ENCODE peak calls at places on chromosomes 2 and 18, in seven cellular contexts. One of them, this sample, is unnamed.

GRCh38 chr2:158923180-158923594 is 45.3 kb upstream of the TANC1 start:
- DNase-seq in upper lobe of right lung: no peak
- DNase-seq in colonic mucosa: no peak
- DNase-seq in lower lobe of right lung: no peak
- DNase-seq in CD8-positive, alpha-beta memory T cell: no peak
- DNase-seq in brain microvascular endothelial cell: no peak
- DNase-seq in small intestine: no peak
- DNase-seq in this sample: no peak

GRCh38 chr2:237685408-237685807 is 58.0 kb downstream of the LRRFIP1 start:
- DNase-seq in brain microvascular endothelial cell: no peak
- DNase-seq in upper lobe of right lung: peak
- DNase-seq in small intestine: peak
- DNase-seq in colonic mucosa: no peak
- DNase-seq in lower lobe of right lung: no peak
- DNase-seq in CD8-positive, alpha-beta memory T cell: no peak
- DNase-seq in this sample: no peak

GRCh38 chr18:48206887-48207286 is 202.3 kb downstream of the ZBTB7C start:
- DNase-seq in lower lobe of right lung: no peak
- DNase-seq in small intestine: no peak
- DNase-seq in CD8-positive, alpha-beta memory T cell: no peak
- DNase-seq in upper lobe of right lung: no peak
- DNase-seq in brain microvascular endothelial cell: no peak
- DNase-seq in colonic mucosa: no peak
- DNase-seq in this sample: no peak

GRCh38 chr2:881204-881918 is 69.3 kb upstream of the SNTG2 start:
- DNase-seq in brain microvascular endothelial cell: no peak
- DNase-seq in upper lobe of right lung: no peak
- DNase-seq in colonic mucosa: peak
- DNase-seq in small intestine: no peak
- DNase-seq in lower lobe of right lung: no peak
- DNase-seq in CD8-positive, alpha-beta memory T cell: no peak
- DNase-seq in this sample: no peak

GRCh38 chr2:207876834-207877535 is 107.3 kb upstream of the FZD5 start:
- DNase-seq in brain microvascular endothelial cell: no peak
- DNase-seq in upper lobe of right lung: no peak
- DNase-seq in small intestine: no peak
- DNase-seq in colonic mucosa: no peak
- DNase-seq in lower lobe of right lung: no peak
- DNase-seq in CD8-positive, alpha-beta memory T cell: no peak
- DNase-seq in this sample: no peak

GRCh38 chr2:74199871-74200305 is 1.5 kb downstream of the MTHFD2 start:
- DNase-seq in colonic mucosa: no peak
- DNase-seq in lower lobe of right lung: no peak
- DNase-seq in brain microvascular endothelial cell: no peak
- DNase-seq in CD8-positive, alpha-beta memory T cell: no peak
- DNase-seq in upper lobe of right lung: no peak
- DNase-seq in small intestine: peak
- DNase-seq in this sample: no peak

GRCh38 chr2:10844083-10844482 is 31.5 kb upstream of the PDIA6 start:
- DNase-seq in CD8-positive, alpha-beta memory T cell: no peak
- DNase-seq in small intestine: peak
- DNase-seq in lower lobe of right lung: peak
- DNase-seq in upper lobe of right lung: peak
- DNase-seq in colonic mucosa: peak
- DNase-seq in brain microvascular endothelial cell: peak
- DNase-seq in this sample: peak

GRCh38 chr2:119794237-119794636 is 34.5 kb downstream of the PTPN4 start:
- DNase-seq in colonic mucosa: no peak
- DNase-seq in upper lobe of right lung: no peak
- DNase-seq in brain microvascular endothelial cell: no peak
- DNase-seq in small intestine: no peak
- DNase-seq in lower lobe of right lung: no peak
- DNase-seq in CD8-positive, alpha-beta memory T cell: no peak
- DNase-seq in this sample: no peak

GRCh38 chr2:23445450-23445868 is 60.5 kb downstream of the KLHL29 start:
- DNase-seq in upper lobe of right lung: no peak
- DNase-seq in CD8-positive, alpha-beta memory T cell: no peak
- DNase-seq in brain microvascular endothelial cell: peak
- DNase-seq in lower lobe of right lung: no peak
- DNase-seq in colonic mucosa: no peak
- DNase-seq in small intestine: no peak
- DNase-seq in this sample: no peak

GRCh38 chr2:235765181-235765820 is 271.5 kb downstream of the AGAP1 start:
- DNase-seq in upper lobe of right lung: no peak
- DNase-seq in brain microvascular endothelial cell: peak
- DNase-seq in lower lobe of right lung: no peak
- DNase-seq in small intestine: no peak
- DNase-seq in colonic mucosa: no peak
- DNase-seq in CD8-positive, alpha-beta memory T cell: no peak
- DNase-seq in this sample: no peak

GRCh38 chr2:122203523-122203922 is 448.1 kb downstream of the TSN start:
- DNase-seq in CD8-positive, alpha-beta memory T cell: no peak
- DNase-seq in small intestine: no peak
- DNase-seq in colonic mucosa: no peak
- DNase-seq in lower lobe of right lung: no peak
- DNase-seq in brain microvascular endothelial cell: peak
- DNase-seq in upper lobe of right lung: no peak
- DNase-seq in this sample: no peak

GRCh38 chr2:119228964-119229363 is 5.3 kb downstream of the STEAP3 start:
- DNase-seq in small intestine: no peak
- DNase-seq in brain microvascular endothelial cell: no peak
- DNase-seq in lower lobe of right lung: no peak
- DNase-seq in upper lobe of right lung: no peak
- DNase-seq in colonic mucosa: no peak
- DNase-seq in CD8-positive, alpha-beta memory T cell: no peak
- DNase-seq in this sample: no peak

GRCh38 chr2:79985571-79985970 is 319.0 kb downstream of the LRRTM1 start:
- DNase-seq in lower lobe of right lung: no peak
- DNase-seq in small intestine: no peak
- DNase-seq in upper lobe of right lung: no peak
- DNase-seq in brain microvascular endothelial cell: no peak
- DNase-seq in CD8-positive, alpha-beta memory T cell: no peak
- DNase-seq in colonic mucosa: no peak
- DNase-seq in this sample: no peak

GRCh38 chr2:11683966-11684365 is 14.0 kb upstream of the NTSR2 start:
- DNase-seq in upper lobe of right lung: no peak
- DNase-seq in small intestine: no peak
- DNase-seq in CD8-positive, alpha-beta memory T cell: no peak
- DNase-seq in colonic mucosa: no peak
- DNase-seq in lower lobe of right lung: no peak
- DNase-seq in brain microvascular endothelial cell: no peak
- DNase-seq in this sample: no peak

GRCh38 chr18:76256897-76257500 is 238.0 kb downstream of the ZNF516 start:
- DNase-seq in CD8-positive, alpha-beta memory T cell: no peak
- DNase-seq in upper lobe of right lung: no peak
- DNase-seq in colonic mucosa: no peak
- DNase-seq in lower lobe of right lung: no peak
- DNase-seq in small intestine: peak
- DNase-seq in brain microvascular endothelial cell: peak
- DNase-seq in this sample: no peak

GRCh38 chr2:233982421-233983121 is 65.4 kb downstream of the TRPM8 start:
- DNase-seq in CD8-positive, alpha-beta memory T cell: no peak
- DNase-seq in upper lobe of right lung: no peak
- DNase-seq in colonic mucosa: no peak
- DNase-seq in small intestine: no peak
- DNase-seq in brain microvascular endothelial cell: peak
- DNase-seq in lower lobe of right lung: no peak
- DNase-seq in this sample: no peak

GRCh38 chr2:38581193-38582147 is 21.3 kb downstream of the HNRNPLL start:
- DNase-seq in small intestine: peak
- DNase-seq in colonic mucosa: peak
- DNase-seq in lower lobe of right lung: peak
- DNase-seq in upper lobe of right lung: no peak
- DNase-seq in CD8-positive, alpha-beta memory T cell: no peak
- DNase-seq in brain microvascular endothelial cell: no peak
- DNase-seq in this sample: peak

GRCh38 chr18:62647179-62647578 is 68.2 kb upstream of the PHLPP1 start:
- DNase-seq in small intestine: no peak
- DNase-seq in colonic mucosa: no peak
- DNase-seq in upper lobe of right lung: no peak
- DNase-seq in lower lobe of right lung: no peak
- DNase-seq in brain microvascular endothelial cell: no peak
- DNase-seq in CD8-positive, alpha-beta memory T cell: no peak
- DNase-seq in this sample: no peak
- H3K27ac ChIP-seq in small intestine: no peak
- H3K27ac ChIP-seq in colonic mucosa: no peak
- H3K27ac ChIP-seq in upper lobe of right lung: no peak
- H3K27ac ChIP-seq in lower lobe of right lung: no peak
- H3K27ac ChIP-seq in brain microvascular endothelial cell: no peak
- H3K27ac ChIP-seq in CD8-positive, alpha-beta memory T cell: no peak
- H3K27ac ChIP-seq in this sample: no peak

GRCh38 chr18:23178661-23179081 is 43.4 kb downstream of the CABLES1 start:
- DNase-seq in brain microvascular endothelial cell: no peak
- DNase-seq in upper lobe of right lung: no peak
- DNase-seq in lower lobe of right lung: no peak
- DNase-seq in small intestine: no peak
- DNase-seq in colonic mucosa: no peak
- DNase-seq in CD8-positive, alpha-beta memory T cell: no peak
- DNase-seq in this sample: no peak
- H3K27ac ChIP-seq in brain microvascular endothelial cell: no peak
- H3K27ac ChIP-seq in upper lobe of right lung: no peak
- H3K27ac ChIP-seq in lower lobe of right lung: no peak
- H3K27ac ChIP-seq in small intestine: no peak
- H3K27ac ChIP-seq in colonic mucosa: no peak
- H3K27ac ChIP-seq in CD8-positive, alpha-beta memory T cell: no peak
- H3K27ac ChIP-seq in this sample: no peak

GRCh38 chr2:240284503-240285259 is 144.2 kb upstream of the OTOS start:
- DNase-seq in brain microvascular endothelial cell: no peak
- DNase-seq in upper lobe of right lung: peak
- DNase-seq in CD8-positive, alpha-beta memory T cell: no peak
- DNase-seq in small intestine: no peak
- DNase-seq in lower lobe of right lung: no peak
- DNase-seq in colonic mucosa: no peak
- DNase-seq in this sample: no peak
- H3K27ac ChIP-seq in brain microvascular endothelial cell: no peak
- H3K27ac ChIP-seq in upper lobe of right lung: no peak
- H3K27ac ChIP-seq in CD8-positive, alpha-beta memory T cell: no peak
- H3K27ac ChIP-seq in small intestine: no peak
- H3K27ac ChIP-seq in lower lobe of right lung: no peak
- H3K27ac ChIP-seq in colonic mucosa: no peak
- H3K27ac ChIP-seq in this sample: no peak

DNA sequence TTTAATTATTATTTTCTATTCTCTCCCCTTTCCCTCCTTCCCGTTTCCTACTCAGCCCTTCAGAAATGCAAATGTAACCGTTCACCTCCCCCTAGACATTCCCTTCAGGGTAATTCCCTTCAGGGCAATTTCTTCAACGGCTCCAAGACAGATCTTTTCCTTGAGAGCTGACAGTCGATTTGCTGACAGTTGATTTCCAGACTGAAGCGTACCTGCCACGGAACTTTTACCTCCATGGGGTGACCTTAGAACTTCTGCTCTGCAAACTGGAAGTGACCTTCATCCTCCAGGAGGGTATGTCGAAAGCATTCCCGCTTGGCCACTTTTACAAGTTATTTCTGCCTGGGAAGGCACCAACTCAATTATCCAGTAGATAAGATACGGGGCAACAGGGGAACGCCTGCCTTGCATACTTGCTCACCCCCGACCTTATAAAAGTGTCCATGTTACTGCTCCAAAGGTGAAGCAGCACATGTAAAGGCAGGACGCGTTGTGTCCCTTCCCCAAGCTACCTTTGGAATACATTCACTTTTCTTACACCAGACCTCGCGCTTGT is 18.5 kb downstream of the B3GNT7 start:
- DNase-seq in lower lobe of right lung: no peak
- DNase-seq in colonic mucosa: peak
- DNase-seq in brain microvascular endothelial cell: no peak
- DNase-seq in upper lobe of right lung: no peak
- DNase-seq in CD8-positive, alpha-beta memory T cell: no peak
- DNase-seq in small intestine: peak
- DNase-seq in this sample: no peak
- H3K27ac ChIP-seq in lower lobe of right lung: no peak
- H3K27ac ChIP-seq in colonic mucosa: peak
- H3K27ac ChIP-seq in brain microvascular endothelial cell: no peak
- H3K27ac ChIP-seq in upper lobe of right lung: no peak
- H3K27ac ChIP-seq in CD8-positive, alpha-beta memory T cell: no peak
- H3K27ac ChIP-seq in small intestine: peak
- H3K27ac ChIP-seq in this sample: no peak

DNA sequence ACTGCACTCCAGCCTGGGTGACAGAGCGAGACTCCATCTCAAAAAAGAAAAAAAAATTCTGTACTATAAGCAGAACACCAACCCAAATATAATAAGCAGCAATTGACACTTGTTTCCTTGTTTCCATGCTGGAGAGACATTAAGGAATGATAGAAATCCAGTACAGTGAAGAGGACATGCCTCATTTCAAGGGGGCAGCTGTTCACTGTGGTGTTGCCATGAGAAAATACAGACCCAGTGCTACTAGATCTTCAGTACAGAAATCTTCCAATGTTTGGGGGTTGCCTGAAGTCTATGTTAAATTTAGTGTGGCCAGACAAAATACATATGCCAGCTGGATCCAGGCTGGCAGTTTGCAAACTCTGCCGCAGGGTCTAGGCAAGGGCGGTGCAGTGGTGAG is 6.3 kb upstream of the TMSB10 start:
- DNase-seq in small intestine: no peak
- DNase-seq in CD8-positive, alpha-beta memory T cell: no peak
- DNase-seq in upper lobe of right lung: no peak
- DNase-seq in colonic mucosa: no peak
- DNase-seq in brain microvascular endothelial cell: no peak
- DNase-seq in lower lobe of right lung: no peak
- DNase-seq in this sample: no peak
- H3K27ac ChIP-seq in small intestine: peak
- H3K27ac ChIP-seq in CD8-positive, alpha-beta memory T cell: no peak
- H3K27ac ChIP-seq in upper lobe of right lung: peak
- H3K27ac ChIP-seq in colonic mucosa: no peak
- H3K27ac ChIP-seq in brain microvascular endothelial cell: no peak
- H3K27ac ChIP-seq in lower lobe of right lung: peak
- H3K27ac ChIP-seq in this sample: no peak

This sample was measured in prostate gland.